ENCODE peak calls at places on chromosomes 2 and 18, in nine cellular contexts. W, P, N, Q, D, V, A, G and B are unnamed samples.

GRCh38 chr2:196184919-196185318 is 13.5 kb upstream of the STK17B start:
- DNase-seq in W (no peak), P (no peak), N (no peak), Q (no peak), D (no peak), V (no peak), A (no peak), G (no peak), B (no peak)

GRCh38 chr2:222290371-222290690 is 8.5 kb downstream of the PAX3 start:
- DNase-seq in W (peak; percentile 57), P (no peak), N (no peak), Q (no peak), D (no peak), V (no peak), A (no peak), G (no peak), B (no peak)

GRCh38 chr2:149041482-149041881 is 3.0 kb downstream of the LYPD6B start:
- DNase-seq in W (no peak), P (no peak), N (no peak), Q (no peak), D (no peak), V (no peak), A (no peak), G (no peak), B (no peak)

GRCh38 chr2:108884629-108885028 is 98.1 kb downstream of the CCDC138 start:
- DNase-seq in W (peak; percentile 59), P (no peak), N (no peak), Q (no peak), D (peak; percentile 69), V (no peak), A (no peak), G (no peak), B (no peak)

GRCh38 chr2:166892397-166892796 is 4.1 kb downstream of the XIRP2 start:
- DNase-seq in W (peak; percentile 51), P (no peak), N (no peak), Q (no peak), D (no peak), V (no peak), A (no peak), G (no peak), B (no peak)

GRCh38 chr2:106863387-106863786 is 22.6 kb downstream of the ST6GAL2 start:
- DNase-seq in W (peak; percentile 68), P (no peak), N (no peak), Q (no peak), D (no peak), V (no peak), A (no peak), G (no peak), B (no peak)

GRCh38 chr2:62361964-62362363 is 144.0 kb downstream of the TMEM17 start:
- DNase-seq in W (no peak), P (no peak), N (no peak), Q (no peak), D (no peak), V (no peak), A (no peak), G (no peak), B (no peak)

GRCh38 chr18:79779700-79780190 is 18.0 kb upstream of the KCNG2 start:
- DNase-seq in W (peak; percentile 22), P (no peak), N (no peak), Q (no peak), D (peak; percentile 38), V (no peak), A (no peak), G (no peak), B (no peak)

GRCh38 chr2:133171396-133172004 is 396.8 kb downstream of the NCKAP5 start:
- DNase-seq in W (peak; percentile 45), P (peak; percentile 37), N (peak; percentile 42), Q (peak; percentile 22), D (no peak), V (no peak), A (peak; percentile 46), G (peak; percentile 36), B (peak; percentile 58)

GRCh38 chr2:101690547-101691182 is 6.8 kb upstream of the MAP4K4 start:
- DNase-seq in W (no peak), P (no peak), N (no peak), Q (no peak), D (no peak), V (no peak), A (no peak), G (no peak), B (no peak)

GRCh38 chr2:121804340-121804739 is 48.9 kb downstream of the TSN start:
- DNase-seq in W (peak; percentile 66), P (no peak), N (peak; percentile 31), Q (peak; percentile 36), D (no peak), V (no peak), A (peak; percentile 24), G (no peak), B (peak; percentile 9)

GRCh38 chr2:68837164-68837860 is 33.9 kb downstream of the BMP10 start:
- DNase-seq in W (peak; percentile 92), P (no peak), N (no peak), Q (peak; percentile 57), D (peak; percentile 92), V (no peak), A (no peak), G (peak; percentile 40), B (no peak)

GRCh38 chr2:127537644-127538043 is 2.2 kb downstream of the MYO7B start:
- DNase-seq in W (no peak), P (no peak), N (no peak), Q (no peak), D (no peak), V (no peak), A (no peak), G (no peak), B (no peak)

GRCh38 chr2:127545796-127546195 is 10.3 kb downstream of the MYO7B start:
- DNase-seq in W (no peak), P (no peak), N (no peak), Q (no peak), D (no peak), V (no peak), A (no peak), G (no peak), B (no peak)

GRCh38 chr2:127546797-127547196 is 11.3 kb downstream of the MYO7B start:
- DNase-seq in W (no peak), P (no peak), N (no peak), Q (no peak), D (no peak), V (no peak), A (no peak), G (no peak), B (no peak)

GRCh38 chr2:127545189-127545588 is 9.7 kb downstream of the MYO7B start:
- DNase-seq in W (no peak), P (no peak), N (no peak), Q (no peak), D (no peak), V (no peak), A (no peak), G (no peak), B (no peak)

DNA sequence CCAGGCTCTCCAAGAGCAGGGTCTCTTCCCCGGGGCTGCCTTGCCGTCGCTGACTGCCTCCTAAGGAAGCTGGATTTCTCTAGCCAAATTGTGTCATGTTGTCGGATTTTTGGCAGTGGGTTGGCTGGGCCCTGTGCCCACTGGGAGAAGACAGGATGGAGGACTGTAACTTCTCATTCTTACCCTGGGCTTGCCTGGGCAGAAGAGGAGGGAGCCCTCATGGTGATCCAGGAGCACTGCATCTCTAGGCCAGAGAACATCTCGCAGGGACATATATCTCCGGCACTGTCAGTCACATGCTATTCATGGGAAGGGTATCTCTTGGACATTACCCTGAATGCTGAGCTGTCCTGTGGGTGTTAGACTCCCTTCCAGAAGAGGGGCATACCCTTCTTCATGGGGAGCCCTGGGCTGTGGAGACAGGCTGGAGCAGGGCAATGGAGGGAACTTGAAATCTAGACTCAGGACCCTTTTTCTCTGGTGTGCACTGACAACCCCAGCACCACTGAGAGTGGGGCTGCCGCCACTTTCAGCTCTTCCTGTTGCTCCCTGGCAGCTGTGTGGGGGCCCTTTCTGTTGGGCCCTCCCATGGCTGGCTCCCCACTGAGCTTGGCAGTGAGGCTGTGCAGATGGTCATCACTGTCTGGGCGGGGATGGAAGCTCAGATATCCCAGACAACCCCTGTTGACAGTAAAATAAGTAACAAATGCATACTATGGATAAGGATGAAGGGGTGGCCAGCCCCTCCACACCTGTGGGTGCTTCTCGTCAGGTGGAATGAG is 6.6 kb downstream of the MYO7B start:
- DNase-seq in W (no peak), P (no peak), N (no peak), Q (no peak), D (no peak), V (no peak), A (no peak), G (no peak), B (no peak)
- TF ChIP-seq CTCF in W (peak; percentile 8), P (no peak), N (no peak), Q (no peak), D (no peak), V (no peak), A (no peak), G (no peak), B (no peak)

GRCh38 chr18:43904209-43904837 is 627.0 kb upstream of the SYT4 start:
- DNase-seq in W (no peak), P (no peak), N (peak; percentile 20), Q (no peak), D (no peak), V (no peak), A (no peak), G (no peak), B (no peak)
- TF ChIP-seq CTCF in W (no peak), P (no peak), N (no peak), Q (no peak), D (no peak), V (no peak), A (no peak), G (no peak), B (no peak)

GRCh38 chr18:45213040-45213333 is 402.3 kb upstream of the SLC14A2 start:
- DNase-seq in W (no peak), P (no peak), N (no peak), Q (no peak), D (no peak), V (no peak), A (no peak), G (no peak), B (no peak)
- TF ChIP-seq CTCF in W (peak; percentile 1), P (no peak), N (no peak), Q (no peak), D (no peak), V (no peak), A (no peak), G (peak; percentile 10), B (no peak)

GRCh38 chr18:59778434-59778833 is 81.2 kb upstream of the CCBE1 start:
- DNase-seq in W (no peak), P (no peak), N (no peak), Q (no peak), D (no peak), V (no peak), A (no peak), G (no peak), B (no peak)

GRCh38 chr18:59779979-59780378 is 82.8 kb upstream of the CCBE1 start:
- DNase-seq in W (no peak), P (no peak), N (peak; percentile 91), Q (no peak), D (no peak), V (no peak), A (no peak), G (no peak), B (peak; percentile 64)

GRCh38 chr18:59784694-59785093 is 87.5 kb upstream of the CCBE1 start:
- DNase-seq in W (no peak), P (no peak), N (no peak), Q (no peak), D (no peak), V (no peak), A (no peak), G (no peak), B (no peak)

GRCh38 chr18:59787998-59788875 is 91.0 kb upstream of the CCBE1 start:
- DNase-seq in W (peak; percentile 66), P (no peak), N (peak; percentile 81), Q (no peak), D (no peak), V (no peak), A (no peak), G (no peak), B (peak; percentile 74)

GRCh38 chr18:59783138-59783537 is 85.9 kb upstream of the CCBE1 start:
- DNase-seq in W (peak; percentile 85), P (no peak), N (peak; percentile 40), Q (peak; percentile 59), D (no peak), V (no peak), A (peak; percentile 72), G (peak; percentile 3), B (peak; percentile 80)
- TF ChIP-seq CTCF in W (peak; percentile 85), P (peak; percentile 76), N (peak; percentile 65), Q (peak; percentile 77), D (peak; percentile 37), V (no peak), A (peak; percentile 44), G (peak; percentile 60), B (peak; percentile 76)